ENCODE peak calls at places on chromosome X, in five cellular contexts. A is K562, J is SK-N-SH, E is HepG2, G is GM12878. B is an unnamed sample.

GRCh38 chrX:44915361-44915868 is 42.4 kb downstream of the KDM6A start:
- DNase-seq in A (peak), J (peak), E (peak), G (no peak), B (no peak)

GRCh38 chrX:56248492-56248891 is 16.3 kb downstream of the KLF8 start:
- DNase-seq in A (peak), J (peak), E (peak), G (peak), B (peak)

GRCh38 chrX:93660575-93660974 is 12.8 kb downstream of the NAP1L3 start:
- DNase-seq in A (no peak), J (no peak), E (no peak), G (no peak), B (no peak)

GRCh38 chrX:24306430-24306829 is 7.4 kb downstream of the SUPT20HL2 start:
- DNase-seq in A (peak), J (no peak), E (peak), G (no peak), B (no peak)

GRCh38 chrX:37349131-37350033 is at the start of gene PRRG1:
- DNase-seq in A (peak), J (peak), E (peak), G (no peak), B (peak)

GRCh38 chrX:53711446-53711845 is 24.9 kb upstream of the HUWE1 start:
- DNase-seq in A (no peak), J (no peak), E (no peak), G (no peak), B (no peak)

GRCh38 chrX:137428251-137428661 is 137.7 kb upstream of the ZIC3 start:
- DNase-seq in A (no peak), J (no peak), E (no peak), G (no peak), B (no peak)

GRCh38 chrX:56728752-56729151 is 291 bp upstream of the NBDY start:
- DNase-seq in A (peak), J (no peak), E (no peak), G (no peak), B (no peak)

GRCh38 chrX:38375888-38376287 is 23.5 kb downstream of the OTC start:
- DNase-seq in A (peak), J (peak), E (no peak), G (no peak), B (peak)

GRCh38 chrX:134926864-134927263 is 63.9 kb upstream of the SMIM10 start:
- DNase-seq in A (peak), J (no peak), E (no peak), G (no peak), B (no peak)

GRCh38 chrX:134931550-134931949 is 59.2 kb upstream of the SMIM10 start:
- DNase-seq in A (peak), J (no peak), E (peak), G (no peak), B (no peak)

GRCh38 chrX:134932528-134933217 is 58.1 kb upstream of the SMIM10 start:
- DNase-seq in A (no peak), J (no peak), E (peak), G (no peak), B (no peak)

GRCh38 chrX:134930501-134930900 is 60.3 kb upstream of the SMIM10 start:
- DNase-seq in A (no peak), J (no peak), E (no peak), G (no peak), B (no peak)

GRCh38 chrX:134929813-134930212 is 61.0 kb upstream of the SMIM10 start:
- DNase-seq in A (peak), J (no peak), E (no peak), G (no peak), B (no peak)
- TF ChIP-seq SIN3A in A (no peak), J (no peak), E (no peak), G (no peak), B (no peak)

DNA sequence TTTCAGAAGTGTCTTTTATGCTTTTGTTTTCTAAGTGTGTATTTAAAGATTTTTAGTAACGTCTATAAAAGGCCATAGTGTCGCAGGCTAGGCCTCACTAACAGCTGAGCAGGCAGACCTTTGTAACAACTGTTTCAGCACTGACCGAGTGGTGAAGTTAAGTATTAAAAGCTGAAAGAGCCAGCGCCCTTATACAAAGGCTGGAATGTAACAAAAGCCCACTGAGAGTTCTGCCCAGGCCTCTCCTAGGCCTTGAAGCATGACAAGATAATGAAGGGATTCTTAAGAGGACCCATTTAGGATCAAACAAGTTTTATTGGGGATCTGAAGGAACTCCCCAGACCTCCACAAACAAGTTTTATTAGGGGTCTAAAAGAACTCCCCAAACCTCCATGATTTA is 722.5 kb upstream of the PRKX start:
- DNase-seq in A (no peak), J (no peak), E (no peak), G (no peak), B (no peak)
- TF ChIP-seq ZBTB33 in A (no peak), J (no peak), E (no peak), G (no peak), B (no peak)

GRCh38 chrX:2486476-2487133 is 14.2 kb downstream of the DHRSX start:
- DNase-seq in A (no peak), J (no peak), E (no peak), G (no peak), B (no peak)
- TF ChIP-seq MAX in A (no peak), J (no peak), E (no peak), G (no peak), B (no peak)

DNA sequence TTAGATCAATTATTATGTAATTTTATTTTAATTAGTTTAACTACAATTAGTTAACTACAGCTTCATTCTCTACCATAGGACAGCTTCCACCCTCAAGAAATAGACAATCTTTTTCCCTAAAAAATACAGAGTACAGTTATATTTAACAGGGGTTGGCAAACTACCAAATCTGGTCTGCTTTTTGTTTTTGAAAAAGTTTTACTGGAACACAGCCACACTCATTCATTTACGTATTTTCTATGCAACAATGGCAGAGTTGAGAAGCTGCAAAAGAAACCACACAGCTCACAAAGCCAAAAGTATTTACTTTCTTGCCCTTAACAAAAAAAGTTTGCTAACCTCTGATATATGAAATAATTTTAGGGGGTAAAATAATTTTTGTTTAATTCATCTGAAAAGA is 25.3 kb downstream of the TMEM47 start:
- DNase-seq in A (no peak), J (no peak), E (no peak), G (no peak), B (no peak)
- TF ChIP-seq SIN3A in A (no peak), J (no peak), E (no peak), G (no peak), B (no peak)

DNA sequence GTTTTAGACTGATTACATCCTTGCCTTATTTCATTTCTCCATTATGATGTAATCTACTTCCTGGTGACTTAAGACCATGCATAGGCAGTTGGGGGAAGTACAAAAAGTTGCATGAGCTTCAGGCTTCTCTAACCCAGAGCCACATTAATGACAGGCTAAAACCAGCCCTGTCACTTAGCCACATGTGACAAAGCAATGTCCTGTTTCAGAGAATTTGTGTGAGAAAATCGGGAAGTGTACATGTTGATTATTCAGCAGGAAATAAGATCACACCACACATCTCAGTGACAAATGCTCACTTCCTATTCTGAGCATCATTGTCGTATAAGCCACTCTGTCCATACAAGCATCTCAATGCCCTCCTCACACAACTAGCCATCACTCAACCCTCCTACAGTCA is 98.5 kb upstream of the MAGEB16 start:
- DNase-seq in A (no peak), J (no peak), E (no peak), G (no peak), B (no peak)
- TF ChIP-seq ZBTB33 in A (no peak), J (no peak), E (no peak), G (no peak), B (no peak)

B was measured in HCT116.